ENCODE peak calls at places on chromosomes 2 and 18, in eight cellular contexts. P is keratinocyte, O is mammary epithelial cell, G is ovary, C is small intestine, Q is colonic mucosa, L is NT2/D1, F is IMR-90. V is an unnamed sample.

GRCh38 chr2:211248841-211249240 is 692.4 kb downstream of the CPS1 start:
- DNase-seq in P (no peak), O (peak; percentile 40), G (no peak), C (no peak), Q (no peak), L (no peak), F (no peak), V (no peak)

GRCh38 chr2:239169311-239170048 is 231.3 kb downstream of the HDAC4 start:
- DNase-seq in P (no peak), O (no peak), G (peak; percentile 26), C (no peak), Q (no peak), L (no peak), F (no peak), V (no peak)

GRCh38 chr2:28349546-28350165 is 43.0 kb upstream of the FOSL2 start:
- DNase-seq in P (no peak), O (no peak), G (peak; percentile 29), C (no peak), Q (no peak), L (no peak), F (no peak), V (no peak)

GRCh38 chr18:13216092-13216582 is 2.4 kb upstream of the LDLRAD4 start:
- DNase-seq in P (no peak), O (peak; percentile 42), G (peak; percentile 49), C (peak; percentile 97), Q (peak; percentile 87), L (peak; percentile 43), F (peak; percentile 47), V (peak; percentile 31)

GRCh38 chr18:48636436-48636835 is 97.6 kb downstream of the CTIF start:
- DNase-seq in P (no peak), O (no peak), G (no peak), C (no peak), Q (no peak), L (no peak), F (no peak), V (no peak)

GRCh38 chr2:70829916-70830315 is 5.7 kb downstream of the CD207 start:
- DNase-seq in P (no peak), O (no peak), G (no peak), C (no peak), Q (no peak), L (no peak), F (no peak), V (no peak)

GRCh38 chr2:46336560-46336959 is 39.4 kb downstream of the EPAS1 start:
- DNase-seq in P (no peak), O (no peak), G (no peak), C (peak; percentile 54), Q (no peak), L (no peak), F (peak; percentile 88), V (no peak)

GRCh38 chr18:45330170-45330594 is 285.1 kb upstream of the SLC14A2 start:
- DNase-seq in P (no peak), O (no peak), G (no peak), C (no peak), Q (no peak), L (no peak), F (no peak), V (no peak)

GRCh38 chr18:56162871-56163270 is 475.5 kb downstream of the TXNL1 start:
- DNase-seq in P (no peak), O (no peak), G (no peak), C (no peak), Q (no peak), L (no peak), F (no peak), V (no peak)

GRCh38 chr2:45771251-45771650 is 119.8 kb downstream of the PRKCE start:
- DNase-seq in P (no peak), O (no peak), G (peak; percentile 63), C (no peak), Q (no peak), L (no peak), F (peak; percentile 51), V (peak; percentile 35)

GRCh38 chr2:102703748-102704147 is 58.1 kb upstream of the TMEM182 start:
- DNase-seq in P (no peak), O (peak; percentile 50), G (no peak), C (peak; percentile 66), Q (no peak), L (no peak), F (peak; percentile 5), V (peak; percentile 5)

DNA sequence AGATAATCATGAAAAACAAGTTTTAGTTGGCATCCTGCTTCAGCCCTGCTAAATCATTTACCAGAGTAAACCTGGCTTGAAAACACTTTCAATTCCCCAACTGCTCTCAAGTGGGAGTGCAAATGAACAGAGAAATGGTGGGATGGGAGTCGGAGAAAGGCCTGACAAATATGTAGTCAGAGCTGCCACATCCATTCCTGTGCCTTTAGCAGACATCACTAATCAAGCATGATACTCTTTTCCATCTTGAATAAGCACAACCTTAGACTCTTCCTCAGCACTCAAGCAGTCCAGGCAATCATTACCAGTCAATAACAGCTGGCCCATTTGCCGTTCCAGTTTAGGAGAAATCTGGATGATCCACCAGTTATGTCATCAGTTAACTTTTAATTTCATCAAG is 101.3 kb downstream of the ANKRD44 start:
- DNase-seq in P (no peak), O (no peak), G (no peak), C (no peak), Q (no peak), L (no peak), F (no peak), V (no peak)
- H3K4me1 ChIP-seq in P (no peaks in the 10 kb centered on the region), O (no peaks in the 10 kb centered on the region), G (peaks cover 2% of the 10 kb centered on the region), C (no peaks in the 10 kb centered on the region), Q (no peaks in the 10 kb centered on the region), L (no peaks in the 10 kb centered on the region), F (peaks cover 8% of the 10 kb centered on the region), V (no peaks in the 10 kb centered on the region)

DNA sequence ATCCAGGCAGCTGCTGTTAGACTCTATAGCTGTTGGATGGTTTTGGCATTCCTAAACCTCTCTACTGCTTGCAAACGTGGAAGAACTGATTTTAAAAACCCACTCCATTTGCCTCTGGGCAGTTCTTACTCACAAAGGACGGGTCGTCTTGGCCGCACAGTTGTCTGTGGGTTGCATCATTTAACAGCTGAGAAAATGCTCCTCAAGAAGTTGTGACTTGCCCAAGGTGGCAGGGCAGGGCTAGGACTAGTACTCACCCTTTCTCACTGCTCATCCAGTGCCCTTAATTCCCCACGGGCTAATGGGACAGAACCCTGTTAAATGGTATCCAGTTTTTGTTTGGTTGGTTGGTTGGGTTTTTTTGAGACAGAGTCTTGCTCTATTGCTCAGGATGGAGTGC is 997 bp upstream of the DRC1 start:
- DNase-seq in P (no peak), O (peak; percentile 73), G (no peak), C (no peak), Q (no peak), L (no peak), F (no peak), V (no peak)
- H3K4me1 ChIP-seq in P (peaks cover 21% of the 10 kb centered on the region), O (peaks cover 34% of the 10 kb centered on the region), G (no peaks in the 10 kb centered on the region), C (no peaks in the 10 kb centered on the region), Q (no peaks in the 10 kb centered on the region), L (peaks cover 2% of the 10 kb centered on the region), F (no peaks in the 10 kb centered on the region), V (peaks cover 5% of the 10 kb centered on the region)

GRCh38 chr2:8312221-8312620 is 369.6 kb upstream of the ID2 start:
- DNase-seq in P (no peak), O (no peak), G (no peak), C (no peak), Q (no peak), L (no peak), F (no peak), V (no peak)

GRCh38 chr2:8315766-8316165 is 366.1 kb upstream of the ID2 start:
- DNase-seq in P (no peak), O (no peak), G (no peak), C (no peak), Q (no peak), L (peak; percentile 56), F (peak; percentile 44), V (no peak)

GRCh38 chr2:8310557-8311455 is 371.1 kb upstream of the ID2 start:
- DNase-seq in P (no peak), O (no peak), G (no peak), C (no peak), Q (no peak), L (no peak), F (no peak), V (no peak)

GRCh38 chr2:8314063-8314462 is 367.8 kb upstream of the ID2 start:
- DNase-seq in P (no peak), O (no peak), G (no peak), C (no peak), Q (no peak), L (no peak), F (no peak), V (no peak)

GRCh38 chr2:8312861-8313768 is 368.7 kb upstream of the ID2 start:
- DNase-seq in P (no peak), O (peak; percentile 7), G (no peak), C (peak; percentile 85), Q (peak; percentile 49), L (peak; percentile 70), F (peak; percentile 11), V (peak; percentile 20)
- H3K4me1 ChIP-seq in P (peaks cover 6% of the 10 kb centered on the region), O (no peaks in the 10 kb centered on the region), G (no peaks in the 10 kb centered on the region), C (peaks cover 6% of the 10 kb centered on the region), Q (no peaks in the 10 kb centered on the region), L (peaks cover 10% of the 10 kb centered on the region), F (peaks cover 4% of the 10 kb centered on the region), V (peaks cover 22% of the 10 kb centered on the region)

DNA sequence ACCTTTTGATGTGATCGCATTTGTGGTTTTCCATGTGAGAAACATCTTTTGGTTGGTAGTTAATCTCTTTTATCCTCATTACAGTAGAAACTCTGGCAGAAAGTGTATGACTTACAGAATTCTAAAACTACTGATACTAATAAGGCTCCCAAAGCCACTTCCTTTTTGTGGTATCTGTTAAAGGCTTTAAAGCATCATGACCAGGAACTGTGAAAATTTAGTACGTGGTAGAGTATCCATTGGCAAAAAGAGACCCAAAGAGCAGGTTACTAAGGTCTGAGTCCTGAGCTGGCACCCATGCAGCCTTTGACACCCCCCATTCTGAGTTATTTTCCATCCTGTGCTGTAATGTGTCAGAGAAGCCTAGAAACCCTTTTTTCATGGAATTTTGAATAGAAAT is 94.5 kb downstream of the DPP4 start:
- DNase-seq in P (no peak), O (no peak), G (no peak), C (no peak), Q (no peak), L (no peak), F (no peak), V (no peak)
- H3K4me1 ChIP-seq in P (no peaks in the 10 kb centered on the region), O (peaks cover 17% of the 10 kb centered on the region), G (no peaks in the 10 kb centered on the region), C (peaks cover 6% of the 10 kb centered on the region), Q (no peaks in the 10 kb centered on the region), L (no peaks in the 10 kb centered on the region), F (peaks cover 5% of the 10 kb centered on the region), V (peaks cover 2% of the 10 kb centered on the region)

GRCh38 chr2:180029575-180029974 is 22.5 kb upstream of the CWC22 start:
- DNase-seq in P (no peak), O (no peak), G (no peak), C (no peak), Q (no peak), L (no peak), F (no peak), V (no peak)

GRCh38 chr2:180038997-180039396 is 31.9 kb upstream of the CWC22 start:
- DNase-seq in P (no peak), O (no peak), G (no peak), C (no peak), Q (no peak), L (no peak), F (no peak), V (no peak)

GRCh38 chr2:180033993-180034894 is 27.1 kb upstream of the CWC22 start:
- DNase-seq in P (no peak), O (no peak), G (no peak), C (no peak), Q (no peak), L (peak; percentile 50), F (peak; percentile 58), V (peak; percentile 9)
- H3K4me1 ChIP-seq in P (no peaks in the 10 kb centered on the region), O (no peaks in the 10 kb centered on the region), G (no peaks in the 10 kb centered on the region), C (no peaks in the 10 kb centered on the region), Q (no peaks in the 10 kb centered on the region), L (peaks cover 10% of the 10 kb centered on the region), F (no peaks in the 10 kb centered on the region), V (peaks cover 7% of the 10 kb centered on the region)

V was measured in neuronal stem cell.